ENCODE peak calls at places on chromosomes 11 and 22, in eight cellular contexts. One of them, this sample, is unnamed.

GRCh38 chr11:61193596-61193995 is 9.7 kb upstream of the PGA3 start:
- DNase-seq in tibial nerve: no peak
- DNase-seq in dorsolateral prefrontal cortex: no peak
- DNase-seq in foreskin fibroblast: no peak
- DNase-seq in GM12865: no peak
- DNase-seq in RWPE1: no peak
- DNase-seq in adrenal gland: no peak
- DNase-seq in epithelial cell of esophagus: no peak
- DNase-seq in this sample: no peak

GRCh38 chr11:96134622-96135021 is 208.4 kb downstream of the MAML2 start:
- DNase-seq in dorsolateral prefrontal cortex: no peak
- DNase-seq in adrenal gland: no peak
- DNase-seq in epithelial cell of esophagus: peak
- DNase-seq in foreskin fibroblast: no peak
- DNase-seq in GM12865: no peak
- DNase-seq in RWPE1: no peak
- DNase-seq in tibial nerve: no peak
- DNase-seq in this sample: no peak

GRCh38 chr11:12478743-12479142 is 101.4 kb downstream of the PARVA start:
- DNase-seq in adrenal gland: peak
- DNase-seq in dorsolateral prefrontal cortex: no peak
- DNase-seq in foreskin fibroblast: peak
- DNase-seq in GM12865: no peak
- DNase-seq in tibial nerve: no peak
- DNase-seq in epithelial cell of esophagus: peak
- DNase-seq in RWPE1: peak
- DNase-seq in this sample: no peak

GRCh38 chr11:911031-911889 is 650 bp upstream of the CHID1 start:
- DNase-seq in GM12865: peak
- DNase-seq in RWPE1: peak
- DNase-seq in epithelial cell of esophagus: peak
- DNase-seq in foreskin fibroblast: peak
- DNase-seq in tibial nerve: no peak
- DNase-seq in dorsolateral prefrontal cortex: no peak
- DNase-seq in adrenal gland: peak
- DNase-seq in this sample: no peak

GRCh38 chr11:21761000-21761399 is 431.9 kb upstream of the ANO5 start:
- DNase-seq in RWPE1: no peak
- DNase-seq in epithelial cell of esophagus: no peak
- DNase-seq in foreskin fibroblast: no peak
- DNase-seq in dorsolateral prefrontal cortex: no peak
- DNase-seq in adrenal gland: no peak
- DNase-seq in GM12865: no peak
- DNase-seq in tibial nerve: no peak
- DNase-seq in this sample: no peak

GRCh38 chr11:35419713-35420333 is 465 bp upstream of the SLC1A2 start:
- DNase-seq in dorsolateral prefrontal cortex: no peak
- DNase-seq in GM12865: no peak
- DNase-seq in adrenal gland: no peak
- DNase-seq in tibial nerve: no peak
- DNase-seq in RWPE1: no peak
- DNase-seq in foreskin fibroblast: peak
- DNase-seq in epithelial cell of esophagus: no peak
- DNase-seq in this sample: no peak

GRCh38 chr11:60972182-60973030 is 926 bp downstream of the CD6 start:
- DNase-seq in tibial nerve: no peak
- DNase-seq in RWPE1: no peak
- DNase-seq in adrenal gland: no peak
- DNase-seq in GM12865: no peak
- DNase-seq in epithelial cell of esophagus: no peak
- DNase-seq in foreskin fibroblast: no peak
- DNase-seq in dorsolateral prefrontal cortex: no peak
- DNase-seq in this sample: no peak

GRCh38 chr11:102306817-102307814 is 10.2 kb upstream of the BIRC3 start:
- DNase-seq in foreskin fibroblast: no peak
- DNase-seq in dorsolateral prefrontal cortex: no peak
- DNase-seq in tibial nerve: no peak
- DNase-seq in GM12865: no peak
- DNase-seq in adrenal gland: no peak
- DNase-seq in RWPE1: no peak
- DNase-seq in epithelial cell of esophagus: peak
- DNase-seq in this sample: no peak

GRCh38 chr11:37712246-37712645 is 1114.2 kb upstream of the RAG2 start:
- DNase-seq in adrenal gland: no peak
- DNase-seq in RWPE1: no peak
- DNase-seq in GM12865: no peak
- DNase-seq in epithelial cell of esophagus: peak
- DNase-seq in tibial nerve: no peak
- DNase-seq in foreskin fibroblast: peak
- DNase-seq in dorsolateral prefrontal cortex: no peak
- DNase-seq in this sample: no peak

GRCh38 chr22:38927033-38927789 is 30.2 kb upstream of the APOBEC3A start:
- DNase-seq in epithelial cell of esophagus: peak
- DNase-seq in GM12865: peak
- DNase-seq in tibial nerve: peak
- DNase-seq in foreskin fibroblast: peak
- DNase-seq in RWPE1: no peak
- DNase-seq in adrenal gland: peak
- DNase-seq in dorsolateral prefrontal cortex: peak
- DNase-seq in this sample: peak

GRCh38 chr11:70510571-70510970 is 112.2 kb downstream of the CTTN start:
- DNase-seq in foreskin fibroblast: no peak
- DNase-seq in adrenal gland: no peak
- DNase-seq in dorsolateral prefrontal cortex: peak
- DNase-seq in GM12865: no peak
- DNase-seq in tibial nerve: no peak
- DNase-seq in RWPE1: no peak
- DNase-seq in epithelial cell of esophagus: no peak
- DNase-seq in this sample: no peak

GRCh38 chr11:96314326-96315050 is 28.5 kb downstream of the MAML2 start:
- DNase-seq in GM12865: no peak
- DNase-seq in foreskin fibroblast: peak
- DNase-seq in adrenal gland: no peak
- DNase-seq in epithelial cell of esophagus: peak
- DNase-seq in tibial nerve: no peak
- DNase-seq in RWPE1: peak
- DNase-seq in dorsolateral prefrontal cortex: no peak
- DNase-seq in this sample: no peak

GRCh38 chr11:1548221-1549070 is 23.6 kb downstream of the DUSP8 start:
- DNase-seq in tibial nerve: no peak
- DNase-seq in dorsolateral prefrontal cortex: peak
- DNase-seq in foreskin fibroblast: peak
- DNase-seq in GM12865: no peak
- DNase-seq in adrenal gland: peak
- DNase-seq in epithelial cell of esophagus: peak
- DNase-seq in RWPE1: no peak
- DNase-seq in this sample: no peak

GRCh38 chr11:44883277-44883676 is 67.4 kb downstream of the TP53I11 start:
- DNase-seq in GM12865: peak
- DNase-seq in adrenal gland: no peak
- DNase-seq in foreskin fibroblast: no peak
- DNase-seq in tibial nerve: no peak
- DNase-seq in dorsolateral prefrontal cortex: no peak
- DNase-seq in epithelial cell of esophagus: no peak
- DNase-seq in RWPE1: no peak
- DNase-seq in this sample: no peak

GRCh38 chr22:39565414-39565944 is 5.1 kb upstream of the CACNA1I start:
- DNase-seq in dorsolateral prefrontal cortex: no peak
- DNase-seq in epithelial cell of esophagus: no peak
- DNase-seq in adrenal gland: no peak
- DNase-seq in tibial nerve: no peak
- DNase-seq in foreskin fibroblast: no peak
- DNase-seq in RWPE1: no peak
- DNase-seq in GM12865: no peak
- DNase-seq in this sample: no peak

GRCh38 chr11:110478410-110478809 is 48.7 kb downstream of the FDX1 start:
- DNase-seq in tibial nerve: no peak
- DNase-seq in dorsolateral prefrontal cortex: no peak
- DNase-seq in epithelial cell of esophagus: no peak
- DNase-seq in GM12865: no peak
- DNase-seq in foreskin fibroblast: no peak
- DNase-seq in adrenal gland: peak
- DNase-seq in RWPE1: no peak
- DNase-seq in this sample: no peak

GRCh38 chr22:30702856-30703255 is 8.2 kb downstream of the OSBP2 start:
- DNase-seq in RWPE1: no peak
- DNase-seq in tibial nerve: no peak
- DNase-seq in GM12865: no peak
- DNase-seq in foreskin fibroblast: no peak
- DNase-seq in adrenal gland: no peak
- DNase-seq in dorsolateral prefrontal cortex: no peak
- DNase-seq in epithelial cell of esophagus: no peak
- DNase-seq in this sample: no peak

GRCh38 chr11:102138677-102139076 is 28.4 kb downstream of the YAP1 start:
- DNase-seq in dorsolateral prefrontal cortex: no peak
- DNase-seq in foreskin fibroblast: peak
- DNase-seq in RWPE1: peak
- DNase-seq in tibial nerve: no peak
- DNase-seq in epithelial cell of esophagus: peak
- DNase-seq in GM12865: no peak
- DNase-seq in adrenal gland: no peak
- DNase-seq in this sample: no peak

GRCh38 chr11:8688414-8689362 is 6.1 kb downstream of the RPL27A start:
- DNase-seq in GM12865: peak
- DNase-seq in foreskin fibroblast: peak
- DNase-seq in tibial nerve: peak
- DNase-seq in adrenal gland: peak
- DNase-seq in RWPE1: peak
- DNase-seq in dorsolateral prefrontal cortex: peak
- DNase-seq in epithelial cell of esophagus: peak
- DNase-seq in this sample: peak

GRCh38 chr22:41401781-41402648 is 20.3 kb downstream of the TEF start:
- DNase-seq in adrenal gland: peak
- DNase-seq in tibial nerve: no peak
- DNase-seq in GM12865: no peak
- DNase-seq in epithelial cell of esophagus: peak
- DNase-seq in foreskin fibroblast: peak
- DNase-seq in RWPE1: peak
- DNase-seq in dorsolateral prefrontal cortex: peak
- DNase-seq in this sample: peak
- TF ChIP-seq CTCF in adrenal gland: no peak
- TF ChIP-seq CTCF in tibial nerve: no peak
- TF ChIP-seq CTCF in GM12865: no peak
- TF ChIP-seq CTCF in epithelial cell of esophagus: no peak
- TF ChIP-seq CTCF in foreskin fibroblast: no peak
- TF ChIP-seq CTCF in RWPE1: no peak
- TF ChIP-seq CTCF in dorsolateral prefrontal cortex: no peak
- TF ChIP-seq CTCF in this sample: no peak

GRCh38 chr22:19741053-19741452 is 17.7 kb downstream of the GP1BB start:
- DNase-seq in GM12865: no peak
- DNase-seq in adrenal gland: no peak
- DNase-seq in dorsolateral prefrontal cortex: no peak
- DNase-seq in foreskin fibroblast: no peak
- DNase-seq in epithelial cell of esophagus: no peak
- DNase-seq in RWPE1: no peak
- DNase-seq in tibial nerve: no peak
- DNase-seq in this sample: no peak
- TF ChIP-seq CTCF in GM12865: no peak
- TF ChIP-seq CTCF in adrenal gland: no peak
- TF ChIP-seq CTCF in dorsolateral prefrontal cortex: no peak
- TF ChIP-seq CTCF in foreskin fibroblast: no peak
- TF ChIP-seq CTCF in epithelial cell of esophagus: no peak
- TF ChIP-seq CTCF in RWPE1: no peak
- TF ChIP-seq CTCF in tibial nerve: no peak
- TF ChIP-seq CTCF in this sample: no peak

GRCh38 chr11:93743316-93743715 is 1.8 kb downstream of the C11orf54 start:
- DNase-seq in GM12865: no peak
- DNase-seq in epithelial cell of esophagus: no peak
- DNase-seq in foreskin fibroblast: no peak
- DNase-seq in tibial nerve: no peak
- DNase-seq in adrenal gland: no peak
- DNase-seq in dorsolateral prefrontal cortex: no peak
- DNase-seq in RWPE1: no peak
- DNase-seq in this sample: no peak

GRCh38 chr11:93744669-93745004 is 3.2 kb downstream of the C11orf54 start:
- DNase-seq in adrenal gland: no peak
- DNase-seq in epithelial cell of esophagus: no peak
- DNase-seq in foreskin fibroblast: peak
- DNase-seq in RWPE1: no peak
- DNase-seq in dorsolateral prefrontal cortex: no peak
- DNase-seq in GM12865: no peak
- DNase-seq in tibial nerve: no peak
- DNase-seq in this sample: no peak

GRCh38 chr11:93751001-93751400 is 9.5 kb downstream of the C11orf54 start:
- DNase-seq in dorsolateral prefrontal cortex: no peak
- DNase-seq in foreskin fibroblast: no peak
- DNase-seq in GM12865: no peak
- DNase-seq in RWPE1: no peak
- DNase-seq in adrenal gland: no peak
- DNase-seq in epithelial cell of esophagus: no peak
- DNase-seq in tibial nerve: no peak
- DNase-seq in this sample: no peak

GRCh38 chr11:93741882-93742226 is 382 bp downstream of the C11orf54 start:
- DNase-seq in epithelial cell of esophagus: peak
- DNase-seq in tibial nerve: no peak
- DNase-seq in dorsolateral prefrontal cortex: no peak
- DNase-seq in foreskin fibroblast: peak
- DNase-seq in RWPE1: peak
- DNase-seq in GM12865: no peak
- DNase-seq in adrenal gland: peak
- DNase-seq in this sample: peak

GRCh38 chr11:93747122-93747521 is 5.7 kb downstream of the C11orf54 start:
- DNase-seq in tibial nerve: no peak
- DNase-seq in dorsolateral prefrontal cortex: no peak
- DNase-seq in RWPE1: no peak
- DNase-seq in adrenal gland: no peak
- DNase-seq in foreskin fibroblast: no peak
- DNase-seq in epithelial cell of esophagus: no peak
- DNase-seq in GM12865: no peak
- DNase-seq in this sample: no peak
- TF ChIP-seq CTCF in tibial nerve: no peak
- TF ChIP-seq CTCF in dorsolateral prefrontal cortex: no peak
- TF ChIP-seq CTCF in RWPE1: no peak
- TF ChIP-seq CTCF in adrenal gland: no peak
- TF ChIP-seq CTCF in foreskin fibroblast: no peak
- TF ChIP-seq CTCF in epithelial cell of esophagus: no peak
- TF ChIP-seq CTCF in GM12865: no peak
- TF ChIP-seq CTCF in this sample: no peak

GRCh38 chr22:46296257-46297150 is at the start of gene GTSE1:
- DNase-seq in RWPE1: peak
- DNase-seq in dorsolateral prefrontal cortex: peak
- DNase-seq in GM12865: peak
- DNase-seq in epithelial cell of esophagus: peak
- DNase-seq in foreskin fibroblast: peak
- DNase-seq in adrenal gland: peak
- DNase-seq in tibial nerve: peak
- DNase-seq in this sample: peak
- TF ChIP-seq CTCF in RWPE1: no peak
- TF ChIP-seq CTCF in dorsolateral prefrontal cortex: peak
- TF ChIP-seq CTCF in GM12865: peak
- TF ChIP-seq CTCF in epithelial cell of esophagus: peak
- TF ChIP-seq CTCF in foreskin fibroblast: no peak
- TF ChIP-seq CTCF in adrenal gland: no peak
- TF ChIP-seq CTCF in tibial nerve: peak
- TF ChIP-seq CTCF in this sample: peak

DNA sequence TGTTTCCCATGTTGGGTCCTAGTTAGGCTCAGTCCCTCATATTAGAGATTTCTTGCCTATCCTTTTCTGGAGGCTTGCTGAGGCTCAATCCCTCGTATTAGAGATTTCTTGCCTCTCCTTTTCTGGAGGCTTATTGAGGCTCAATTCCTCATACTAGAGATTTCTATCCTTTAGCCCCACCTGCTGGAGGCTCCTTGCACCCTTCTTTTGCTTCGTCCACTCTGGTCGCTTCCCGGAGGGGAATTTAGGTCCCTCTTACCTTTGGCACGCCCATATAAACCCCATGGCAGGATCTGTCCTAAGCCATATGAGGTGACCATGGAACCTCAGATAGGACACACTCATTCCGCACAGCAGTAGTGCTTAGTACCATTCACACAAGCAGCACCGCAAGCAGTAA is 15.9 kb downstream of the CYP2D6 start:
- DNase-seq in dorsolateral prefrontal cortex: no peak
- DNase-seq in RWPE1: no peak
- DNase-seq in adrenal gland: peak
- DNase-seq in tibial nerve: no peak
- DNase-seq in GM12865: peak
- DNase-seq in foreskin fibroblast: peak
- DNase-seq in epithelial cell of esophagus: no peak
- DNase-seq in this sample: no peak
- TF ChIP-seq CTCF in dorsolateral prefrontal cortex: peak
- TF ChIP-seq CTCF in RWPE1: no peak
- TF ChIP-seq CTCF in adrenal gland: peak
- TF ChIP-seq CTCF in tibial nerve: no peak
- TF ChIP-seq CTCF in GM12865: peak
- TF ChIP-seq CTCF in foreskin fibroblast: peak
- TF ChIP-seq CTCF in epithelial cell of esophagus: no peak
- TF ChIP-seq CTCF in this sample: peak

This sample was measured in D721Med.